ENCODE peak calls at places on chromosomes 4 and X, in five cellular contexts. R, E, L, C and V are unnamed samples.

GRCh38 chrX:15301924-15302323 is 13.5 kb downstream of the ASB11 start:
- DNase-seq in E (no peak), C (no peak), R (no peak), L (no peak), V (no peak)

GRCh38 chrX:19625612-19626011 is 110.3 kb upstream of the MAP3K15 start:
- DNase-seq in R (no peak), C (no peak), L (no peak), E (no peak), V (no peak)

GRCh38 chr4:124262211-124263179 is 450.0 kb downstream of the ANKRD50 start:
- DNase-seq in C (peak; percentile 11), L (peak; percentile 61), E (peak; percentile 79), R (peak; percentile 49), V (peak; percentile 52)

GRCh38 chr4:187167126-187167525 is 443.5 kb upstream of the FAT1 start:
- DNase-seq in E (no peak), C (no peak), R (no peak), L (no peak), V (no peak)

GRCh38 chr4:54930226-54930625 is 195.2 kb downstream of the KDR start:
- DNase-seq in R (no peak), C (no peak), E (no peak), L (no peak), V (no peak)

GRCh38 chrX:119753639-119754257 is 4.6 kb upstream of the SOWAHD start:
- DNase-seq in L (peak; percentile 39), E (peak; percentile 48), R (peak; percentile 57), C (no peak), V (no peak)

GRCh38 chrX:10629905-10630304 is 9.5 kb upstream of the MID1 start:
- DNase-seq in C (no peak), E (no peak), R (no peak), L (no peak), V (no peak)

GRCh38 chrX:54747713-54748393 is 50.2 kb downstream of the ITIH6 start:
- DNase-seq in R (no peak), E (no peak), L (no peak), C (no peak), V (no peak)

GRCh38 chr4:138821321-138821720 is 194.3 kb upstream of the NOCT start:
- DNase-seq in E (no peak), L (no peak), R (no peak), C (no peak), V (no peak)

GRCh38 chr4:8289956-8290700 is 20.6 kb downstream of the HTRA3 start:
- DNase-seq in R (no peak), E (no peak), L (no peak), C (no peak), V (no peak)

GRCh38 chr4:26826721-26827120 is 33.9 kb upstream of the STIM2 start:
- DNase-seq in R (no peak), L (no peak), E (no peak), C (peak; percentile 72), V (no peak)

GRCh38 chr4:48064349-48064748 is 47.8 kb downstream of the NIPAL1 start:
- DNase-seq in R (no peak), E (no peak), C (no peak), L (no peak), V (no peak)

GRCh38 chr4:8461086-8461485 is 20.5 kb downstream of the TRMT44 start:
- DNase-seq in E (no peak), R (no peak), C (no peak), L (no peak), V (no peak)

GRCh38 chr4:106329027-106329618 is 12.8 kb downstream of the AIMP1 start:
- DNase-seq in L (peak; percentile 36), E (peak; percentile 28), R (peak; percentile 44), C (no peak), V (no peak)

GRCh38 chr4:82500830-82501229 is 61.0 kb downstream of the TMEM150C start:
- DNase-seq in E (no peak), C (no peak), R (no peak), L (no peak), V (no peak)

GRCh38 chr4:75555294-75556164 is at the start of gene ODAPH:
- DNase-seq in L (no peak), R (no peak), E (no peak), C (peak; percentile 42), V (no peak)

GRCh38 chr4:21134994-21135393 is 434.7 kb downstream of the PACRGL start:
- DNase-seq in R (peak; percentile 38), L (no peak), E (no peak), C (no peak), V (no peak)

GRCh38 chrX:115324194-115324593 is 34.7 kb downstream of the LUZP4 start:
- DNase-seq in L (no peak), R (no peak), C (no peak), E (no peak), V (no peak)

GRCh38 chr4:95215991-95216605 is 332.7 kb downstream of the UNC5C start:
- DNase-seq in R (no peak), E (no peak), C (no peak), L (no peak), V (no peak)

GRCh38 chr4:123699823-123700822 is 303.5 kb downstream of the SPRY1 start:
- DNase-seq in C (no peak), E (no peak), R (no peak), L (no peak), V (no peak)

GRCh38 chr4:26418107-26418506 is 72.2 kb downstream of the CCKAR start:
- DNase-seq in E (no peak), C (no peak), R (no peak), L (no peak), V (no peak)

GRCh38 chr4:1202526-1203378 is 30.4 kb upstream of the SPON2 start:
- DNase-seq in C (no peak), E (no peak), L (no peak), R (peak; percentile 16), V (no peak)

GRCh38 chrX:129472116-129472515 is 51.2 kb downstream of the SMARCA1 start:
- DNase-seq in L (no peak), R (no peak), C (no peak), E (no peak), V (no peak)

GRCh38 chrX:69285401-69285871 is 120.2 kb upstream of the PJA1 start:
- DNase-seq in E (no peak), C (no peak), R (peak; percentile 32), L (peak; percentile 8), V (no peak)

GRCh38 chr4:147865926-147866325 is 134.0 kb downstream of the ARHGAP10 start:
- DNase-seq in L (no peak), E (no peak), C (no peak), R (no peak), V (peak; percentile 17)

GRCh38 chrX:11407331-11408110 is 114.3 kb downstream of the AMELX start:
- DNase-seq in E (no peak), R (no peak), L (no peak), C (no peak), V (no peak)

GRCh38 chr4:97656034-97656720 is 487.1 kb downstream of the STPG2 start:
- DNase-seq in L (no peak), E (peak; percentile 33), R (no peak), C (no peak), V (no peak)

GRCh38 chr4:6916587-6917444 is 7.2 kb downstream of the TBC1D14 start:
- DNase-seq in E (peak; percentile 34), C (no peak), L (peak; percentile 82), R (no peak), V (no peak)

GRCh38 chr4:152572417-152573086 is 36.7 kb upstream of the FBXW7 start:
- DNase-seq in R (no peak), E (no peak), C (no peak), L (no peak), V (no peak)
- TF ChIP-seq JUND in R (no peak), E (no peak), C (no peak), L (peak; percentile 85), V (no peak)

GRCh38 chrX:40068048-40068447 is 29.7 kb downstream of the BCOR start:
- DNase-seq in E (no peak), L (no peak), C (no peak), R (no peak), V (no peak)
- TF ChIP-seq JUND in E (no peak), L (no peak), C (no peak), R (no peak), V (no peak)

GRCh38 chrX:17242470-17242869 is 132.5 kb upstream of the NHS start:
- DNase-seq in L (peak; percentile 43), E (peak; percentile 34), R (peak; percentile 57), C (no peak), V (peak; percentile 45)
- TF ChIP-seq JUND in L (no peak), E (no peak), R (no peak), C (no peak), V (no peak)

DNA sequence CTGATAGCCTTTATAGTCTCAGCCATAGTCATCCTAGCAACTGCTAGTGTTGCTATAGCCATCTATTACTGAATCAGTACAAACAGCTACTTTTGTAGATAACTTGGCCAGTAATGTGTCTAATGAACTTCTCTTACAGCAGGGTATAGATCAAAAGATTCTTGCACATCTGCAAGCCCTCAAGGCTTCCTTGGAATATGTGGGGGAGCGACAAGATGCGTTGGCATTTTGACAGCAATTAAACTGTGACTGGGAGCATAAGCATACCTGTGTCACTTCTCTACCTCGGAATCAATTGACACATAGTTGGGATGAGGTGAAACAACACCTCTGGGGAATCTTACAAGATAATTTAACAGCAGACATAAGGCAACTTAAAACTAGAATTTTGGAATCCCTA is 87.6 kb downstream of the TMEM144 start:
- DNase-seq in E (no peak), L (no peak), C (no peak), R (no peak), V (no peak)
- TF ChIP-seq JUND in E (no peak), L (no peak), C (no peak), R (no peak), V (no peak)

DNA sequence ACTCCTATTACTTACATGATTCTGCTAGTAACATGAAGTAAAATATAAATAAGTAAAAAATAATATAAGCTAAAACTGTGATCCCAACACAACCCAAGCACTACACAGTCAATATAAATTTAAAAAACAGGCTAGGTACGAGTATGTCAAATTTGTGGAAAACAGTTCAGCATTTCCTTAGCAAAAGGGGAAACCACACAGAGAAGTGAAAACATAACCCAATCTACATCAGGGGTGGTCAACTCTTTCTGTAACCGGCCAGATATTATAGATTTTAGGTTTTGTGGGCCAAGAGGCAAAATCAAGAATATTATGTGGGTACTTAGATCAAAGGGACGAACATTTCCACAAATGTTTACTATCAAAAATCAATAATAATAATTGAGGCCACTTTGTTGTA is 70.1 kb downstream of the CHST7 start:
- DNase-seq in R (no peak), L (no peak), C (no peak), E (no peak), V (no peak)
- TF ChIP-seq JUND in R (no peak), L (no peak), C (no peak), E (no peak), V (no peak)

DNA sequence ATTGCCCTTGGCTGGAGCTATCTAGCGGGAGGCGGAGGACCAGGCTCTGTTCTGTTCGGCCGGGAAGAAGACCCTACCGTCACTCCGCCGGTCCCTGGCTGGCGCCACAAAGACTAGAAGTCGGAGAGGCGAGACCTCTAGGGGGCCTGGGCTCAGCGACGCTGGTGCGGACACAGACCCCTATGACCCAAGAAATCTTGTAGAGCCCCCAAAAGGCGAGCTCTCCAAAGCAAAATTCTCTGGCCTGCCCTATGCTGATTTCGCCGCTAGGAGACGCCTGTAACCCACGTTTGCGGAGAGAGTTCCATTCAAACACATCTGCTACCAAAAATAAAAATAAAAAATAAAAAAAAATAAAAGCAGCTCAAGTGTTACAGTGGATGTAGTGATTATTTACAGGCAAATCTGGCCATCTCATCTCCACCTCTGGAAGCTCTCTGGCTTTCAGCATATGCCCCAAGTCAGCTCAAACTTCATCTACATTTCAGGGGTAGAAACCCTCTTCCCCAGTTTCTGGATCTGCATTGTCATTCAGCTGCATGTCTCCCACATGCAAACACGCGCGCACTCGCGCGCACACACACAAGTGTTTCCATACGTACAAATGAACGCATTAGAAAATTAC is 2.4 kb upstream of the PCDH10 start:
- DNase-seq in C (no peak), L (peak; percentile 28), E (no peak), R (peak; percentile 52), V (no peak)
- TF ChIP-seq JUND in C (no peak), L (no peak), E (no peak), R (no peak), V (peak; percentile 22)